ENCODE peak calls at places on chromosomes 5 and 9, in nine cellular contexts. Z is K562, G is heart right ventricle, T is spleen, F is endothelial cell of umbilical vein, H is lung, M is A673, S is sigmoid colon, Q is hepatocyte. O is an unnamed sample. For H3K4me1, the result is how much of the 10 kb centered on the place peaks cover.

GRCh38 chr9:676780-677458 is 164.6 kb upstream of the DMRT1 start:
- DNase-seq in Z (no peak), Q (no peak), H (peak), M (no peak), S (no peak), G (no peak), T (no peak), F (no peak), O (no peak)

GRCh38 chr9:103574056-103574455 is 520.1 kb upstream of the SMC2 start:
- DNase-seq in M (no peak), Q (no peak), T (no peak), S (no peak), Z (no peak), H (no peak), F (no peak), G (no peak), O (no peak)

GRCh38 chr9:134134949-134135342 is 936 bp upstream of the WDR5 start:
- DNase-seq in Z (peak), T (no peak), Q (no peak), M (no peak), S (no peak), G (no peak), F (no peak), H (no peak), O (no peak)

GRCh38 chr9:6852243-6852963 is 94.6 kb downstream of the KDM4C start:
- DNase-seq in M (no peak), T (no peak), S (no peak), F (peak), Q (no peak), Z (no peak), G (no peak), H (no peak), O (no peak)

GRCh38 chr9:77038281-77039036 is 19.0 kb downstream of the FOXB2 start:
- DNase-seq in Q (no peak), M (no peak), S (no peak), T (no peak), F (peak), G (no peak), Z (no peak), H (no peak), O (no peak)

GRCh38 chr5:134874831-134875655 is 872 bp downstream of the TXNDC15 start:
- DNase-seq in Z (peak), S (peak), Q (peak), F (peak), G (peak), T (peak), H (peak), M (peak), O (peak)

GRCh38 chr5:125725686-125726085 is 697.5 kb upstream of the GRAMD2B start:
- DNase-seq in H (no peak), M (no peak), Q (no peak), Z (no peak), T (no peak), G (no peak), F (no peak), S (no peak), O (no peak)

GRCh38 chr5:65485405-65485804 is 3.7 kb upstream of the ADAMTS6 start:
- DNase-seq in F (no peak), G (no peak), Q (no peak), S (no peak), M (no peak), Z (no peak), T (peak), H (no peak), O (no peak)

GRCh38 chr5:8577792-8578191 is 708.8 kb downstream of the MTRR start:
- DNase-seq in F (no peak), M (no peak), Q (no peak), S (no peak), Z (no peak), H (no peak), G (no peak), T (no peak), O (no peak)

GRCh38 chr9:96661711-96662110 is 6.6 kb upstream of the PRXL2C start:
- DNase-seq in H (no peak), F (no peak), G (no peak), T (no peak), Q (no peak), Z (no peak), M (no peak), S (no peak), O (no peak)

GRCh38 chr5:9194509-9194908 is 351.4 kb downstream of the SEMA5A start:
- DNase-seq in H (no peak), F (no peak), S (no peak), G (no peak), Q (no peak), T (no peak), Z (no peak), M (no peak), O (no peak)

GRCh38 chr5:94028001-94028400 is 286.6 kb upstream of the POU5F2 start:
- DNase-seq in S (no peak), Q (peak), F (no peak), T (no peak), Z (no peak), H (no peak), M (no peak), G (no peak), O (no peak)

GRCh38 chr9:8857330-8858249 is 1058.0 kb upstream of the DMAC1 start:
- DNase-seq in Q (peak), M (peak), F (peak), S (peak), H (peak), T (peak), Z (no peak), G (peak), O (no peak)

GRCh38 chr9:14526504-14526903 is 166.7 kb downstream of the ZDHHC21 start:
- DNase-seq in G (no peak), F (no peak), H (no peak), S (no peak), T (no peak), Q (no peak), M (no peak), Z (no peak), O (no peak)
- H3K27ac ChIP-seq in G (no peak), F (no peak), H (no peak), S (no peak), T (no peak), Q (no peak), M (no peak), Z (peak), O (no peak)

GRCh38 chr5:170430256-170430655 is 41.1 kb upstream of the KCNMB1 start:
- DNase-seq in S (no peak), Q (no peak), M (no peak), F (no peak), T (no peak), G (no peak), Z (no peak), H (no peak), O (no peak)

GRCh38 chr5:170426786-170427185 is 37.6 kb upstream of the KCNMB1 start:
- DNase-seq in H (no peak), F (no peak), S (no peak), Q (no peak), G (no peak), T (peak), Z (no peak), M (no peak), O (no peak)

GRCh38 chr5:170430871-170431437 is 41.8 kb upstream of the KCNMB1 start:
- DNase-seq in H (no peak), Q (peak), M (no peak), T (no peak), S (no peak), Z (no peak), G (no peak), F (no peak), O (no peak)

GRCh38 chr5:170427672-170428236 is 38.6 kb upstream of the KCNMB1 start:
- DNase-seq in F (no peak), T (no peak), H (no peak), Z (no peak), Q (peak), G (peak), M (peak), S (no peak), O (no peak)

DNA sequence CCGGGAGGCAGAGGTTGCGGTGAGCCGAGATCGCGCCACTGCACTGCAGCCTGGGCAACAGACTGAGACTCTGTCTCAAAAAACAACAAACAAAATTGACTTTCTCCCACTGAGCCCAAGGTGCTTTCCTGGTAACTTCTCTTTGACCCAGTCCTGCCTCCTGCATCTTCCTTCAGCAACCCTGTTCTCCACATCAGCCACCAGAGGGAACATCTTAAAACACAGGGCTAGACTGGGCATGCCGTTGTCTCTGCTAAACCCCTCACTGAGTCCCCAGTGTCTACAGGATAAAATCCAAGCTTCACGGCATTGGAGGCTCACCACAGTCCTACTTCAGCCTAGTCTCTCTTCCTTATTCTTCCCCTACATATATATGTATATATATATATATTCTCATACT is 39.8 kb upstream of the KCNMB1 start:
- DNase-seq in T (no peak), G (no peak), F (no peak), M (peak), H (no peak), Q (no peak), S (no peak), Z (no peak), O (no peak)
- TF ChIP-seq CTCF in T (no peak), G (no peak), F (no peak), M (peak), H (no peak), Q (no peak), S (no peak), Z (no peak), O (no peak)

GRCh38 chr5:136022965-136023364 is 5.8 kb upstream of the TGFBI start:
- DNase-seq in G (no peak), H (no peak), Q (no peak), Z (no peak), T (no peak), S (peak), F (no peak), M (no peak), O (no peak)

GRCh38 chr5:136018814-136019777 is 9.7 kb upstream of the TGFBI start:
- DNase-seq in M (peak), Z (no peak), H (no peak), F (no peak), Q (peak), T (no peak), G (peak), S (peak), O (no peak)

GRCh38 chr5:136020001-136020382 is 8.8 kb upstream of the TGFBI start:
- DNase-seq in T (no peak), F (no peak), Z (no peak), S (peak), Q (no peak), H (no peak), G (no peak), M (no peak), O (no peak)

GRCh38 chr5:136021016-136021405 is 7.8 kb upstream of the TGFBI start:
- DNase-seq in S (peak), Q (no peak), F (no peak), Z (peak), G (no peak), H (no peak), T (no peak), M (no peak), O (no peak)

DNA sequence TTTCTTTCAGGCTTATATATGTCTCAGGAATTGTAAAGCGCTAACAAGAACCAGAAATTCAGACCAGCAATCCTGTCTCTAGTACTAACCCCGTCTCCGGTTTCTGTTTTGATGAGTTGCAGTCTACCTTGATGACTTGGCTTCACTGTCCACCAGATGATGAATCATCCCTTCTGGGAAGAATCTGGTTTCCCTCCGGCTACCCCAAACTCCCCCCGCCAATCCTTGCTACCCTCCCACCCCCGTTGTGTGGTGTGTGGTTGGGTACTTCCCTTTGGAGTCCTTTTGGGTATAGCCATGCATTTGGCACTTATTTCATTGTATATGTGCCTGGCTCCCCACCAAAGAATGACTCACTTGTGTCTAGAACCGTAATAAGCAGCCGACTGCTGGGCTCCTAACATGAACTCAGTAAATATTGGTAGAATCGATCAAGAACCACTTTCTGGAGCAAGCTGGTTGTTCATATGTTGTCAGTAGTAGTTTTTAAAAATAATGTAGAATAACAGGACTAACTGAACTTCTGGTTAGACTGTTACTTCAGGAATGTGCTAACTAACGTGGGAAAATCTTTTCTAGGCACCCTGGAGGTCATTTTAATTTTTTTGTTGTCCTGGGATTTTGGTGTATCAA is 8.3 kb upstream of the TGFBI start:
- DNase-seq in S (peak), T (no peak), H (no peak), Q (peak), M (peak), Z (peak), G (no peak), F (peak), O (no peak)
- H3K4me1 ChIP-seq in S (half or more), T (under half), H (under half), Q (under half), M (under half), Z (under half), G (under half), F (under half), O (under half)

GRCh38 chr5:30853158-30853557 is 340.3 kb upstream of the CDH6 start:
- DNase-seq in F (no peak), Q (no peak), M (no peak), Z (no peak), S (no peak), H (no peak), G (no peak), T (no peak), O (no peak)

GRCh38 chr5:30850871-30851270 is 342.6 kb upstream of the CDH6 start:
- DNase-seq in S (no peak), T (no peak), Q (no peak), F (no peak), Z (no peak), G (no peak), M (no peak), H (no peak), O (no peak)

GRCh38 chr5:30856242-30856641 is 337.2 kb upstream of the CDH6 start:
- DNase-seq in Z (no peak), S (no peak), G (no peak), T (no peak), F (no peak), Q (no peak), H (no peak), M (no peak), O (no peak)
- H3K27ac ChIP-seq in Z (no peak), S (no peak), G (no peak), T (no peak), F (no peak), Q (no peak), H (no peak), M (no peak), O (no peak)

GRCh38 chr5:77086611-77087483 is at the start of gene ZBED3:
- DNase-seq in F (peak), H (peak), Z (no peak), M (peak), G (peak), S (peak), Q (peak), T (peak), O (peak)
- TF ChIP-seq CTCF in F (no peak), H (no peak), Z (no peak), M (peak), G (no peak), S (peak), Q (peak), T (no peak), O (no peak)

DNA sequence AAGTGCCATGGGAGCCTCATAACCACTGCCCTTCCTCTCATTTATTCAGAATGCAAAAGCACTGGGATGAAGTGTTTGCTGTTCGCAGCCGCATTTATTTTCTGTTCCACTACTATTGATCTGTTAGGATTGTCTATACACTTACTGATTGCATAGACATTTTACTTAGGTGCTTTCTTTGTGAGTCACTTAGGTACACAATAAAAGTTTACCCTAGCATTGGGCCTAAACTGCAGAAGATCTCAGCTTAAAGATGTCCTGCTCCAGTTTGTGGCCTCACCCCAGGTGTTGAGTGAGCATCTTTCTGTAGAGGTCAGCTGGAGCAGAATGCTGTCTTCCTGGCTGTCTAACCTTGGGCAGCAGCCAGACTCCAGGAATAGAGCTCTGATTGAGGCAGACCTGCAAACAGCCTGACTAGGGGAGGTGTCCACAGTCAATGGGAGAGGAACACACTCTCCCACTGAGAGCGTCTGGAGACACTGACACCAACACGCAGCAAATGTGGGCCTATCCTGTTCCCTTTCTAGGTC is 54.0 kb downstream of the GPR21 start:
- DNase-seq in H (no peak), M (no peak), G (no peak), Q (no peak), F (no peak), Z (no peak), S (no peak), T (no peak), O (no peak)
- H3K4me1 ChIP-seq in H (under half), M (half or more), G (under half), Q (under half), F (under half), Z (under half), S (under half), T (under half), O (under half)

DNA sequence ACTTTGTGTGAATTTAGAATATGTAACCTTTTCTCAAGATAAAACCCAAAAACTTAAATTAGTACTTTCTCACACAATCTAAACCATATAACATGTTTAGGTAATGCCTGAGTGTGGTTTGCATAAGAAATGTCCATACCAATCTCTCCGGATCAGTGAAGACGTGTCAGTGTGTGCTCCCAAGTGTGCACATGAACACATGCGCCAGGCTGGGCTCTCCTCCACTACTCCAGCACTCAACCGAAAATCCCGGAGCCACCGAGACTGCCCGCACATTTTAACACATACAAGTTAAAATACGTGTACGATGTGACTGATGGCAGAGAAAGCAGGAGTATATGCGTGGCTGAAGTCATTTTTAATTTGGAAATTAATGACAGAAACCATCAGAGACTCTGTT is 658.4 kb downstream of the EFNA5 start:
- DNase-seq in S (no peak), T (no peak), Z (no peak), F (no peak), Q (no peak), M (no peak), G (no peak), H (no peak), O (no peak)
- H3K27ac ChIP-seq in S (no peak), T (no peak), Z (no peak), F (no peak), Q (no peak), M (no peak), G (no peak), H (no peak), O (no peak)

DNA sequence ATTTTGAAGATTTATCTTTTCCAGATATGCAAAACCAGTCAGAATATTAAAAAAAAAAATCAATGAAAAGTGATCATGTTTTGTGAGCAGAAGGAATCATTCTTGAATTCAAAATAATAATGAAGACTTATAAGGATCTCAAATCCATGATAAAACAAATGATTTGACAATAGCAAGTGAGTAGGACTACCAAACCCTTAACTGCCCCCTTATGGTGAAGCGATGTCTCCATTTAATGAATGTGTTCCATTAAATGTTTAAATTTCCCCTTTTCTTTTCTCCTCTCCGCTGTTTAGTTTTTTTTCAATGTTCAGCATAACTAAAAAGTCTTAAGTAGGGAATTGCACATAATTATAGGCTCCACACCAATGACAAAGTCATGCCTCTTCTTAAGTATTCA is 12.2 kb upstream of the MARCHF3 start:
- DNase-seq in T (no peak), G (no peak), Z (peak), F (peak), S (no peak), H (no peak), Q (no peak), M (no peak), O (no peak)
- TF ChIP-seq CTCF in T (peak), G (peak), Z (no peak), F (peak), S (no peak), H (no peak), Q (no peak), M (peak), O (no peak)

GRCh38 chr5:82917584-82917983 is 159.6 kb downstream of the TMEM167A start:
- DNase-seq in H (no peak), Z (no peak), M (no peak), G (no peak), Q (no peak), F (no peak), T (no peak), S (no peak), O (no peak)
- H3K4me1 ChIP-seq in H (under half), Z (under half), M (under half), G (under half), Q (under half), F (under half), T (under half), S (under half), O (under half)

DNA sequence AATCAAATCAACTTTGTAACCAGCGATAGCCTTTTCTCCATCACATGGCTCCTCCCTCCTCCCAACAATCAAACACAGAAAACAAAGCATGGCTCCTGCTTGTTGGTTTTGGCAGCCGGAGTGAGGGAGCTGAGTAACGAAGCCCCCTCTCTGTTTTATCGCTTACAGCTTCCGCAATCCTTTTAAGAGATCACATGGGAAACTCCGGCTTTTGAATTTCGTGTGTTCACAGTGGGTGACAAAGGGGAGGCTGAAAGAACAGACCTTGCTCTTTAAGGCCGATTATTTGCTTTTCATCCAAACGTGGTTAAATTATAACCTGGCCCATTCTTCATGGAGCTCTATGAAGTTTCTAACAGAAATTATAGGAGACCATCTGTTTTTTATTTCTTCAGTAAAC is 187.6 kb downstream of the TENT4A start:
- DNase-seq in M (no peak), S (no peak), F (no peak), Z (no peak), Q (peak), T (no peak), G (no peak), H (no peak), O (no peak)
- H3K27ac ChIP-seq in M (no peak), S (no peak), F (no peak), Z (no peak), Q (peak), T (no peak), G (no peak), H (no peak), O (no peak)

O was measured in right atrium auricular region.